ENCODE peak calls at places on chromosomes 7 and 10, in eight cellular contexts. I is astrocyte, F is glutamatergic neuron, R is hepatocyte, S is astrocyte of the spinal cord, V is progenitor cell of endocrine pancreas, T is tibial nerve, G is neural progenitor cell. L is an unnamed sample.

GRCh38 chr10:74932648-74933047 is 106.2 kb downstream of the KAT6B start:
- DNase-seq in I (no peak), F (no peak), R (no peak), S (no peak), V (no peak), T (peak), G (no peak), L (no peak)

GRCh38 chr7:132394283-132395003 is 181.8 kb downstream of the PLXNA4 start:
- DNase-seq in I (no peak), F (no peak), R (no peak), S (no peak), V (no peak), T (no peak), G (no peak), L (no peak)

GRCh38 chr7:31119249-31119648 is 67.1 kb downstream of the ADCYAP1R1 start:
- DNase-seq in I (no peak), F (no peak), R (no peak), S (no peak), V (no peak), T (no peak), G (no peak), L (no peak)

GRCh38 chr7:151717918-151718317 is 159.0 kb downstream of the PRKAG2 start:
- DNase-seq in I (no peak), F (no peak), R (no peak), S (no peak), V (no peak), T (no peak), G (no peak), L (no peak)

GRCh38 chr10:71848325-71849277 is 2.5 kb downstream of the PSAP start:
- DNase-seq in I (peak), F (no peak), R (no peak), S (peak), V (no peak), T (no peak), G (no peak), L (no peak)

GRCh38 chr7:142796501-142797341 is 26.0 kb downstream of the PRSS2 start:
- DNase-seq in I (no peak), F (peak), R (no peak), S (no peak), V (peak), T (no peak), G (peak), L (no peak)

GRCh38 chr10:99941942-99942835 is 67.6 kb downstream of the DNMBP start:
- DNase-seq in I (peak), F (no peak), R (no peak), S (peak), V (no peak), T (no peak), G (no peak), L (no peak)

GRCh38 chr7:111990597-111990996 is 215.6 kb downstream of the DOCK4 start:
- DNase-seq in I (no peak), F (no peak), R (no peak), S (no peak), V (no peak), T (no peak), G (peak), L (no peak)

GRCh38 chr10:125375210-125375609 is 214.8 kb upstream of the CTBP2 start:
- DNase-seq in I (no peak), F (no peak), R (no peak), S (peak), V (no peak), T (no peak), G (no peak), L (peak)

GRCh38 chr10:24208661-24209420 is at the start of gene KIAA1217:
- DNase-seq in I (peak), F (peak), R (peak), S (peak), V (peak), T (peak), G (peak), L (no peak)

GRCh38 chr7:3956949-3957348 is 655.9 kb downstream of the SDK1 start:
- DNase-seq in I (no peak), F (no peak), R (no peak), S (no peak), V (no peak), T (no peak), G (no peak), L (no peak)

GRCh38 chr7:55145606-55146005 is 126.8 kb downstream of the EGFR start:
- DNase-seq in I (no peak), F (no peak), R (no peak), S (no peak), V (no peak), T (no peak), G (no peak), L (no peak)

GRCh38 chr7:133934974-133935330 is 192.2 kb upstream of the LRGUK start:
- DNase-seq in I (peak), F (no peak), R (no peak), S (no peak), V (no peak), T (no peak), G (no peak), L (peak)

GRCh38 chr10:99943908-99944307 is 65.8 kb downstream of the DNMBP start:
- DNase-seq in I (no peak), F (no peak), R (no peak), S (no peak), V (no peak), T (no peak), G (no peak), L (no peak)

GRCh38 chr10:122062831-122063674 is 74.1 kb downstream of the TACC2 start:
- DNase-seq in I (peak), F (no peak), R (peak), S (peak), V (peak), T (peak), G (peak), L (peak)

GRCh38 chr7:38840736-38841460 is 68.1 kb downstream of the VPS41 start:
- DNase-seq in I (peak), F (no peak), R (no peak), S (peak), V (no peak), T (no peak), G (no peak), L (peak)

GRCh38 chr10:85224366-85224960 is 896.1 kb downstream of the CCSER2 start:
- DNase-seq in I (no peak), F (peak), R (no peak), S (no peak), V (no peak), T (no peak), G (no peak), L (no peak)

GRCh38 chr10:85222300-85222699 is 893.9 kb downstream of the CCSER2 start:
- DNase-seq in I (no peak), F (no peak), R (no peak), S (no peak), V (no peak), T (no peak), G (no peak), L (no peak)

GRCh38 chr10:85228726-85229125 is 900.3 kb downstream of the CCSER2 start:
- DNase-seq in I (no peak), F (no peak), R (no peak), S (no peak), V (no peak), T (no peak), G (no peak), L (no peak)

DNA sequence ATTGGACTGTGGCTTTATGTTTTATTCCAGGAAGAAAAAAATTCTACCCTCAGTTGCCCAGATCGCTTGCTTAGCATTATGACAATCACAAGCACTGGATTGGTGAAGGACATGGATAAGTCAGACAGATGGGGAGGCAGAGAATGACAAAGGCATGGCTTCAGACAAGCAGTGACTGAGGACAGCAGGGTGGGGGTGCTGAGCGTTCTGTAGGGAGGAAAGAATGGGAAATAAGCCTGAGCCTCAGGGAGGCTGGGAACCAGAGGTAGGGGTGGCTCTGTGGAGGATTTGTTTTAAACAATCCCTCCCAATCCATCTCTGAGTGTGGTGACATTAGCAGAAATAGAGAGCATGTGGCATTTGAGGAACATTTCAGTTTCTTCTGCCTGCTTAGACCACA is 896.9 kb downstream of the CCSER2 start:
- DNase-seq in I (no peak), F (peak), R (no peak), S (no peak), V (no peak), T (no peak), G (no peak), L (no peak)
- TF ChIP-seq CTCF in I (no peak), F (no peak), R (no peak), S (no peak), V (no peak), T (no peak), G (no peak), L (no peak)

DNA sequence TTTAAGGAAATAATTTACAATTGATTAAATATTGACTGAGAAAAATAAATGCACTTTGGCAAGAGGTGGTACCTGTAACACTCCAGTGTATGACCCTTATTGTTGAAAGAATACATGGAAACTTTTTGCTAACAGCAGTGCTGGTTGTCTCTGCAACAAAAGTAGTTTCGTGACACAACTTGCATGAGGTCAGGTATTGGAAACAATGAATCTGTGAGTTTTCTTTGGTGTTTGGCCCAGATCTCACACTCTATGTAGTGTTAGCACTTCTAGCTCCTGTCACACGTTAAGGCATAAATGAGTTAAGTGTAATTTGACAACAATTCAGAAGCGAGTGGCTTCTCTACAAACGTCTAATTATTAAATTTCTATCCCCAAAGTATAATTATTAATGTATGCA is 137.7 kb upstream of the MDFIC start:
- DNase-seq in I (no peak), F (no peak), R (no peak), S (no peak), V (no peak), T (no peak), G (no peak), L (no peak)
- TF ChIP-seq CTCF in I (no peak), F (no peak), R (no peak), S (no peak), V (no peak), T (no peak), G (no peak), L (no peak)

GRCh38 chr10:108244443-108245228 is 1080.1 kb upstream of the SORCS1 start:
- DNase-seq in I (no peak), F (no peak), R (no peak), S (no peak), V (no peak), T (no peak), G (no peak), L (no peak)
- TF ChIP-seq CTCF in I (no peak), F (no peak), R (no peak), S (no peak), V (no peak), T (no peak), G (no peak), L (no peak)

DNA sequence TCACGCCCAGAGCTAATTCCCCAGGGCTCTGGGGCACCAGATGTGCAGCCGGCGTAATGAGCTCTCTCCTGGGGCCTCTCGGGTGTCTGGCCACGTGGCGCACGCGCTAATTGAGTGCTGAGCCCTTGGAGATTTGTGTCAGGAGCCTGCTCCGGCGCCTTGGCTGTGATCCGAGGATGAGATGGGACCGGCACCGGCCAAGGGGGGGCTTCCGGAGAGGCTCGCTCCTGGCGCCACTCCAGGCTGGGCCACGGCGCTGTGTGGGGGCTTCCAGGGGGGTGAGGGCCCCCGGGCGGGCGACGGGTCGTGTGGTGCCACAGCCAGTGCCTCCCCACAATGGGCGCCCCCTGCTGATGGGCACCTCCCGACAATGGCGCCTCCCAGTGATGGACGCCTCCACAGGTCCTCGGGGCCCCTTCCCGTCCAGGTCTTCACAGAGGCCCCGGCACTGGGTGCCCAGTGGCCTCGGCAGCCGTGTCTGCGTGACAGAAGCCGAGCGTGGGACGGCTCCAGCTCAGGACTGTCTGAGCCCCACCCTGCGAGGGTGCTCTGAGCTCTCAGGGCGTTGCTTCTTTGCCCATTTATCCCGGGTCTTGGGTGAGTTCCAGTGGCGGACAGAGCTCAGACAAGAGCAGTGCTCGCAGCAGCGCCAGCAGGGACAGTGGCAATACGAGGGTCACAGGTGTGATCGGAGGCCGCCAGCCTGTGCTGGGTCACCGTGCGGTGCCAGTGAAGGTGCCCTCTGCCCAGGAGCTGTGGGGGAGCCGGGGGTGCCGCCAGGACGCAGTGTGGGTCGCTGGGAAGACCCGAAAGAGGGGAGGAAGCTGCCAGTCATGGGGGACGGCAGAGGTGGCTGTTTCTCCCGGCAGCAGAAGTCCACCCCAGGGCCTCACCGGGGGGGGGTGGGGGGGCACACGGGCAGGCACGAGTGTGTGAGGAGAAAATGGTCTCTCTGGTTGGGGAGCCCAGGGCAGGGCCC is 8.2 kb upstream of the NKX6-2 start:
- DNase-seq in I (no peak), F (peak), R (no peak), S (no peak), V (no peak), T (no peak), G (peak), L (no peak)
- TF ChIP-seq CTCF in I (no peak), F (peak), R (no peak), S (no peak), V (no peak), T (no peak), G (no peak), L (peak)

DNA sequence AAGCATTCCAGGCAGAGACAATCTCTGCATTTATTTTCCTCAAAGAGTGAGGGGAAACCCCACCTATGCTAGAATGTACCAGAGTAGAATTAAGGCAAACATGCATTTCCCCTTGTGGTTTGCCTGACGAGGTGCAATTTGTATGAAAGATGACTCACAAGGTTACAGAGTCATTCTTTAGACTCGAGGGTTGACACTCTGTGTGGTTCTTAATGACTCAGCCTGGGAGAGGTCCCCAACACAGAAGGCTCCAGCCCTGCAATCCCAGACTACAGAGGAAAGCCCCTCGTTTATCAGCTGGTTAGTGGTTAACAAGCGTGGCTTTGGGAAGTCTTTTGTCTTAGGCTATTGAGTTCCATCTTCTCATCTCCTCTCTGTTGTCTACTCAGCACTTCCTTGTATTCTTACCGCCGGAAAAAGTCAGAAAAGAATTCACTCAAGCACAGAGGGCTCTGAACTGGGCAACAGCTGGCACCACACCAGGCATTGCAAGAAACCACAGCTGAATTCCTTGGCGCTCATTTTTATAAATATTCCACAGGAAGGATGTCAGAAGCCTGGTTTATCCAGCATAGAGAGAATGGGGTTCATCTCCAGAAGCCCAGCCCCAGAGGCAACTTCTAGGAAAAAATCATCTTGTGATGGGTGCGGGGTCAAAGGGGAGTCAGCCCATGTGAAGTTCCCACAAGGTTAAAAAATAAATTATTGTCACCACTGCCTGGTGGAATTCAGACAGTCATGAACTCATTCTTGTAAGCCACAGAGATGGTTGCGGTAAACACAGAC is 24.4 kb upstream of the SVIL start:
- DNase-seq in I (peak), F (no peak), R (peak), S (peak), V (no peak), T (no peak), G (peak), L (peak)
- TF ChIP-seq CTCF in I (peak), F (no peak), R (peak), S (peak), V (no peak), T (no peak), G (no peak), L (peak)

DNA sequence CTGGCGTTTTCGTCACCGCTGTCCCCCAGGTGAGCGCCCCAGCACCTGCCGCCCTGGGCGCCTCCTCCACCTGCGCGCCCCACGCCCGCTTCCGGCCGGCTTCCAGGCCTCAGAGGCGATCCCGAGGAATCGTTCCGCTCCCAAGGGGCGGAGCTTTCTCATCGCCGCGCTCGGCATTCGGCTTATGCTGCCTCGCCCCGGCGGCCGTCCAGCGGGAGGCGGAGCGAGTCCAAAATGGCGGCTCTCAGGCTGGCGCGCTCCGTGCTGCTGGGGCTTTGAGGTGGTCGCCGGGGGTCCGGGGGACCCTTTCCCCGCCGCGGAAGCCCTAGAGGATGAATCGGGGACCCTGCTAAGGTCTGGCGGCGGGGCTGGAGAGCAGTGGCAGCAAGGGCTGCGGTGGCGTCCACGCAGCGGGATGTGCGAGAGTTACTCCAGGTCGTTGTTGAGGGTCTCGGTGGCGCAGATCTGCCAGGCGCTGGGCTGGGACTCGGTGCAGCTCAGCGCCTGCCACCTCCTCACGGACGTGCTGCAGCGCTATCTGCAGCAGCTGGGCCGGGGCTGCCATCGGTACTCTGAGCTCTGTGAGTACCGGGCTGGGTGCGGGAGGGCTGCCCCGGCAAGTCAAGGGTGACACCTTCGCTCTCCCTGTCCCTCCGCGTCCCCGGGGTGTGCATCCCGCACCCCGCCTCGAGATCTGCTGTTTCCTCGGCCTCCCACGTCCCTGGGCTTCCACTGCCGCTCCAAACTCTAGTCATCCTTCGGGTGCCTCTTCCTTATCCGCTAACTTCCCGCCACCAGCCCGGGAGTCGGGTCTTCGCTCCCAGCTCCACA is at the start of gene TAF3:
- DNase-seq in I (peak), F (peak), R (peak), S (peak), V (peak), T (peak), G (peak), L (peak)
- TF ChIP-seq CTCF in I (no peak), F (no peak), R (no peak), S (no peak), V (no peak), T (no peak), G (no peak), L (no peak)

GRCh38 chr10:26528715-26529393 is 90.7 kb downstream of the APBB1IP start:
- DNase-seq in I (no peak), F (no peak), R (no peak), S (no peak), V (no peak), T (no peak), G (no peak), L (no peak)

GRCh38 chr10:26534384-26534783 is 96.2 kb downstream of the APBB1IP start:
- DNase-seq in I (no peak), F (no peak), R (no peak), S (no peak), V (no peak), T (no peak), G (peak), L (no peak)
- TF ChIP-seq CTCF in I (no peak), F (no peak), R (no peak), S (no peak), V (no peak), T (no peak), G (peak), L (peak)

DNA sequence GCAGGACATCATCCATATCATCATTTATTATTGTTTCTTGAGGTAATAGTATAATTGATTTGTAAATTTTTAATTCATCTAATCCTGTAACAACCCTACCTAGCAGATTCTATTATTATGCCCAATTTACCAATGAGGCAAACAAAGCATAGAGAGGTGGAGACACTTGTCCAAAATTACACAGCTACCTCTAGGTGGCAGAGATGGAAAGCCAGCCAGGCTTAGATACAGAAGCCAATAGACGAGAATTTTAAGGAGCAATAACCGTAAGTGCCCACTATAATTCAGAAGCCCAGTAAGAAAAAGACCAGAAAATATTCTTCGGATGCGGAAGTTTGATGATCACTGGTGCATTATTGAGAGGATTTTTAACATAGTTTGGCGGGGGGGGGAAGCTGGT is 54.0 kb downstream of the ANK3 start:
- DNase-seq in I (no peak), F (no peak), R (no peak), S (no peak), V (no peak), T (no peak), G (no peak), L (peak)
- TF ChIP-seq CTCF in I (no peak), F (no peak), R (no peak), S (peak), V (no peak), T (no peak), G (peak), L (peak)